ENCODE peak calls at places on chromosome 22, in six cellular contexts. H, W, Z, U, M and D are unnamed samples.
A peak's percentile ranks its signal among the peaks of the same experiment; 100 is the strongest.

GRCh38 chr22:22556995-22557925 is 1.8 kb downstream of the PRAME start:
- DNase-seq in W (no peak), M (no peak), Z (no peak), U (no peak), H (no peak), D (no peak)

GRCh38 chr22:44089717-44090570 is 65.8 kb downstream of the PARVB start:
- DNase-seq in U (peak; percentile 36), M (no peak), W (no peak), H (no peak), Z (no peak), D (peak; percentile 15)

GRCh38 chr22:49918911-49919881 is 762 bp downstream of the CRELD2 start:
- DNase-seq in H (no peak), U (no peak), W (no peak), M (no peak), Z (no peak), D (peak; percentile 50)

GRCh38 chr22:19329454-19329853 is 37.9 kb upstream of the CLTCL1 start:
- DNase-seq in H (no peak), U (no peak), W (no peak), M (no peak), Z (no peak), D (no peak)

GRCh38 chr22:21606775-21607174 is 23.0 kb downstream of the YDJC start:
- DNase-seq in U (no peak), W (no peak), Z (no peak), H (no peak), M (no peak), D (no peak)

GRCh38 chr22:49668402-49668801 is 159.3 kb downstream of the BRD1 start:
- DNase-seq in Z (no peak), W (no peak), U (no peak), H (no peak), M (no peak), D (peak; percentile 42)

GRCh38 chr22:46538816-46539163 is 1.4 kb upstream of the CELSR1 start:
- DNase-seq in M (no peak), Z (no peak), W (no peak), H (no peak), U (no peak), D (no peak)

GRCh38 chr22:49687786-49688515 is 139.7 kb downstream of the BRD1 start:
- DNase-seq in M (no peak), U (no peak), W (peak; percentile 49), Z (no peak), H (no peak), D (no peak)

GRCh38 chr22:32823024-32823730 is 21.7 kb downstream of the TIMP3 start:
- DNase-seq in Z (peak; percentile 54), M (no peak), W (no peak), U (no peak), H (no peak), D (no peak)

GRCh38 chr22:32618461-32619140 is 144.0 kb downstream of the FBXO7 start:
- DNase-seq in M (no peak), W (no peak), U (no peak), H (peak; percentile 71), Z (no peak), D (no peak)

GRCh38 chr22:37009490-37009889 is 9.8 kb downstream of the TST start:
- DNase-seq in W (no peak), M (no peak), Z (no peak), H (no peak), U (no peak), D (no peak)

GRCh38 chr22:50621491-50621880 is 6.5 kb downstream of the ARSA start:
- DNase-seq in M (no peak), U (no peak), Z (no peak), H (no peak), W (no peak), D (no peak)

GRCh38 chr22:44574057-44574456 is 76.0 kb upstream of the RTL6 start:
- DNase-seq in Z (peak; percentile 61), M (no peak), W (no peak), H (no peak), U (peak; percentile 92), D (peak; percentile 84)

GRCh38 chr22:37599161-37599560 is 9.5 kb upstream of the GGA1 start:
- DNase-seq in U (peak; percentile 82), H (peak; percentile 38), M (peak; percentile 29), Z (no peak), W (no peak), D (no peak)

GRCh38 chr22:42754658-42755057 is 34.0 kb upstream of the A4GALT start:
- DNase-seq in H (no peak), W (no peak), M (no peak), Z (no peak), U (peak; percentile 88), D (no peak)

GRCh38 chr22:21450320-21450831 is 16.8 kb upstream of the TMEM191C start:
- DNase-seq in Z (peak; percentile 52), M (no peak), W (no peak), U (no peak), H (no peak), D (peak; percentile 34)

GRCh38 chr22:45104313-45104712 is 59.4 kb upstream of the NUP50 start:
- DNase-seq in W (no peak), U (no peak), H (no peak), Z (no peak), M (no peak), D (no peak)

GRCh38 chr22:49502126-49502826 is 325.4 kb downstream of the BRD1 start:
- DNase-seq in U (no peak), W (no peak), Z (no peak), M (no peak), H (no peak), D (no peak)

GRCh38 chr22:47250995-47251765 is 488.7 kb downstream of the TBC1D22A start:
- DNase-seq in W (no peak), U (no peak), H (no peak), Z (no peak), M (no peak), D (no peak)

GRCh38 chr22:20930004-20930403 is 12.8 kb downstream of the CRKL start:
- DNase-seq in M (no peak), U (no peak), H (no peak), Z (no peak), W (no peak), D (no peak)

GRCh38 chr22:45235101-45235777 is 5.5 kb downstream of the KIAA0930 start:
- DNase-seq in H (no peak), W (no peak), M (peak; percentile 35), Z (no peak), U (no peak), D (no peak)

GRCh38 chr22:48705917-48706605 is 1121.6 kb downstream of the BRD1 start:
- DNase-seq in M (no peak), W (no peak), H (no peak), Z (peak; percentile 44), U (no peak), D (peak; percentile 34)

GRCh38 chr22:47836957-47837356 is 1074.5 kb downstream of the TBC1D22A start:
- DNase-seq in W (no peak), H (no peak), U (no peak), Z (no peak), M (no peak), D (peak; percentile 79)

GRCh38 chr22:47209077-47209514 is 446.6 kb downstream of the TBC1D22A start:
- DNase-seq in W (peak; percentile 36), Z (peak; percentile 52), U (no peak), M (no peak), H (no peak), D (no peak)

GRCh38 chr22:47409501-47410275 is 647.2 kb downstream of the TBC1D22A start:
- DNase-seq in M (no peak), H (no peak), U (no peak), Z (no peak), W (no peak), D (no peak)

GRCh38 chr22:29477919-29478318 is 2.1 kb upstream of the NEFH start:
- DNase-seq in U (no peak), M (no peak), Z (no peak), W (no peak), H (no peak), D (no peak)

GRCh38 chr22:36381513-36382079 is 6.2 kb downstream of the MYH9 start:
- DNase-seq in U (no peak), W (no peak), H (no peak), Z (no peak), M (no peak), D (no peak)

GRCh38 chr22:49789289-49790141 is 38.2 kb downstream of the BRD1 start:
- DNase-seq in H (peak; percentile 42), M (no peak), W (peak; percentile 74), Z (no peak), U (peak; percentile 64), D (no peak)

GRCh38 chr22:46931414-46931813 is 169.0 kb downstream of the TBC1D22A start:
- DNase-seq in W (peak; percentile 28), U (no peak), Z (no peak), M (no peak), H (no peak), D (no peak)

GRCh38 chr22:35303029-35303624 is 3.4 kb downstream of the TOM1 start:
- DNase-seq in Z (peak; percentile 54), H (no peak), W (no peak), U (no peak), M (no peak), D (no peak)
- H3K4me1 ChIP-seq in Z (peaks cover 34% of the 10 kb centered on the region), H (peaks cover 21% of the 10 kb centered on the region), W (no peaks in the 10 kb centered on the region), U (peaks cover 59% of the 10 kb centered on the region), M (peaks cover 48% of the 10 kb centered on the region), D (peaks cover 19% of the 10 kb centered on the region)

GRCh38 chr22:38824587-38824986 is 19.2 kb downstream of the NPTXR start:
- DNase-seq in H (peak; percentile 50), Z (no peak), W (no peak), U (peak; percentile 67), M (peak; percentile 72), D (no peak)
- TF ChIP-seq CTCF in H (no peak), Z (no peak), W (peak; percentile 19), U (peak; percentile 12), M (peak; percentile 37), D (no peak)

DNA sequence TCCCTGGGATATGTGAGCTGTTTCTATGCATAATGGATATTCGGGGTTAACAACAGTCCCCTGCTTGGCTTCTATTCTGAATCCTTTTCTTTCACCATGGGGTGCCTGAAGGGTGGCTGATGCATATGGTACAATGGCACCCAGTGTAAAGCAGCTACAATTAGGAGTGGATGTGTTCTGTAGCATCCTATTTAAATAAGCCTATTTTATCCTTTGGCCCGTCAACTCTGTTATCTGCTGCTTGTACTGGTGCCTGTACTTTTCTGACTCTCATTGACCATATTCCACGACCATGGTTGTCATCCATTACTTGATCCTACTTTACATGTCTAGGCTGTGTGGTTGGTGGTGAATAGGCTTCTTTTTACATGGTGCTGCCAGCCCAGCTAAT is 1.3 kb downstream of the TUG1 start:
- DNase-seq in Z (no peak), M (no peak), W (no peak), H (no peak), U (no peak), D (no peak)
- H3K27ac ChIP-seq in Z (no peak overlapping the region), M (no peak overlapping the region), W (peak overlapping the region; percentile 96), H (no peak overlapping the region), U (no peak overlapping the region), D (peak overlapping the region; percentile 73)

GRCh38 chr22:39473856-39474255 is 17.0 kb downstream of the MGAT3 start:
- DNase-seq in H (no peak), M (no peak), Z (no peak), W (no peak), U (no peak), D (no peak)

GRCh38 chr22:39470462-39471335 is 13.9 kb downstream of the MGAT3 start:
- DNase-seq in H (no peak), U (no peak), W (no peak), Z (no peak), M (no peak), D (no peak)

GRCh38 chr22:39469681-39470461 is 13.1 kb downstream of the MGAT3 start:
- DNase-seq in W (no peak), H (no peak), Z (no peak), U (no peak), M (no peak), D (no peak)

GRCh38 chr22:39472570-39473556 is 16.1 kb downstream of the MGAT3 start:
- DNase-seq in Z (no peak), M (no peak), H (no peak), W (no peak), U (no peak), D (no peak)

GRCh38 chr22:39471421-39472141 is 14.8 kb downstream of the MGAT3 start:
- DNase-seq in U (no peak), M (peak; percentile 63), W (no peak), H (no peak), Z (no peak), D (no peak)
- H3K4me1 ChIP-seq in U (peaks cover 19% of the 10 kb centered on the region), M (peaks cover 51% of the 10 kb centered on the region), W (no peaks in the 10 kb centered on the region), H (peaks cover 69% of the 10 kb centered on the region), Z (peaks cover 47% of the 10 kb centered on the region), D (no peaks in the 10 kb centered on the region)